ENCODE peak calls at places on chromosomes 11 and 22, in four cellular contexts. T, J, Q and D are unnamed samples.

GRCh38 chr11:65180877-65181568 is 705 bp upstream of the CAPN1 start:
- DNase-seq in T (peak), J (peak), Q (peak), D (no peak)

GRCh38 chr22:24059121-24059520 is 48.0 kb downstream of the CABIN1 start:
- DNase-seq in J (peak), T (peak), Q (no peak), D (peak)

GRCh38 chr11:43447124-43447523 is 88.4 kb downstream of the TTC17 start:
- DNase-seq in T (no peak), Q (no peak), J (no peak), D (no peak)

GRCh38 chr11:102603576-102603975 is 21.6 kb downstream of the MMP20 start:
- DNase-seq in T (no peak), Q (no peak), J (no peak), D (no peak)

GRCh38 chr11:8283510-8284272 is 20.0 kb upstream of the LMO1 start:
- DNase-seq in J (no peak), T (no peak), Q (peak), D (no peak)

GRCh38 chr11:100855466-100856067 is 168.5 kb downstream of the ARHGAP42 start:
- DNase-seq in J (peak), T (peak), Q (no peak), D (no peak)

GRCh38 chr22:28429711-28430110 is 249.9 kb downstream of the TTC28 start:
- DNase-seq in T (peak), J (no peak), Q (no peak), D (no peak)

GRCh38 chr11:8021920-8022319 is 34.8 kb downstream of the EIF3F start:
- DNase-seq in J (no peak), T (no peak), Q (no peak), D (no peak)

GRCh38 chr11:9802291-9802861 is 138.5 kb downstream of the SWAP70 start:
- DNase-seq in Q (no peak), J (no peak), T (peak), D (peak)

GRCh38 chr11:59201376-59201775 is 11.4 kb downstream of the MPEG1 start:
- DNase-seq in Q (no peak), J (peak), T (no peak), D (no peak)

GRCh38 chr22:30582788-30583575 is 8.5 kb upstream of the GAL3ST1 start:
- DNase-seq in J (no peak), Q (no peak), T (no peak), D (no peak)

GRCh38 chr22:23289851-23290724 is 109.8 kb downstream of the BCR start:
- DNase-seq in Q (peak), J (peak), T (peak), D (no peak)

GRCh38 chr11:578276-579035 is 2.2 kb downstream of the PHRF1 start:
- DNase-seq in J (no peak), Q (no peak), T (no peak), D (no peak)

GRCh38 chr22:42780070-42780540 is 59.4 kb upstream of the A4GALT start:
- DNase-seq in J (peak), T (peak), Q (peak), D (peak)

GRCh38 chr11:110832080-110832479 is 119.8 kb upstream of the ARHGAP20 start:
- DNase-seq in Q (no peak), J (no peak), T (no peak), D (no peak)

GRCh38 chr22:35600466-35600865 is 16.7 kb downstream of the MB start:
- DNase-seq in Q (no peak), J (no peak), T (no peak), D (no peak)

GRCh38 chr11:113577356-113578163 is 102.4 kb upstream of the DRD2 start:
- DNase-seq in J (no peak), Q (no peak), T (no peak), D (no peak)

GRCh38 chr11:125166903-125167291 is 2.3 kb downstream of the PKNOX2 start:
- DNase-seq in T (no peak), Q (no peak), J (no peak), D (no peak)

GRCh38 chr22:48210812-48211211 is 1448.4 kb downstream of the TBC1D22A start:
- DNase-seq in T (no peak), Q (no peak), J (no peak), D (no peak)

GRCh38 chr22:46070215-46070721 is 80.1 kb upstream of the PPARA start:
- DNase-seq in J (peak), T (peak), Q (peak), D (no peak)

GRCh38 chr11:62579252-62579651 is 5.6 kb upstream of the EEF1G start:
- DNase-seq in J (no peak), Q (no peak), T (no peak), D (no peak)

GRCh38 chr11:73969091-73969490 is 13.6 kb downstream of the UCP2 start:
- DNase-seq in J (no peak), Q (no peak), T (no peak), D (no peak)

GRCh38 chr11:15057352-15057751 is 16.0 kb upstream of the CALCB start:
- DNase-seq in J (no peak), T (no peak), Q (no peak), D (no peak)

GRCh38 chr11:27700351-27701261 is at the start of gene BDNF:
- DNase-seq in J (peak), Q (peak), T (peak), D (no peak)

GRCh38 chr11:79441159-79441875 is 487 bp upstream of the TENM4 start:
- DNase-seq in Q (peak), J (no peak), T (peak), D (no peak)
- TF ChIP-seq CTCF in Q (peak), J (no peak), T (no peak), D (no peak)

DNA sequence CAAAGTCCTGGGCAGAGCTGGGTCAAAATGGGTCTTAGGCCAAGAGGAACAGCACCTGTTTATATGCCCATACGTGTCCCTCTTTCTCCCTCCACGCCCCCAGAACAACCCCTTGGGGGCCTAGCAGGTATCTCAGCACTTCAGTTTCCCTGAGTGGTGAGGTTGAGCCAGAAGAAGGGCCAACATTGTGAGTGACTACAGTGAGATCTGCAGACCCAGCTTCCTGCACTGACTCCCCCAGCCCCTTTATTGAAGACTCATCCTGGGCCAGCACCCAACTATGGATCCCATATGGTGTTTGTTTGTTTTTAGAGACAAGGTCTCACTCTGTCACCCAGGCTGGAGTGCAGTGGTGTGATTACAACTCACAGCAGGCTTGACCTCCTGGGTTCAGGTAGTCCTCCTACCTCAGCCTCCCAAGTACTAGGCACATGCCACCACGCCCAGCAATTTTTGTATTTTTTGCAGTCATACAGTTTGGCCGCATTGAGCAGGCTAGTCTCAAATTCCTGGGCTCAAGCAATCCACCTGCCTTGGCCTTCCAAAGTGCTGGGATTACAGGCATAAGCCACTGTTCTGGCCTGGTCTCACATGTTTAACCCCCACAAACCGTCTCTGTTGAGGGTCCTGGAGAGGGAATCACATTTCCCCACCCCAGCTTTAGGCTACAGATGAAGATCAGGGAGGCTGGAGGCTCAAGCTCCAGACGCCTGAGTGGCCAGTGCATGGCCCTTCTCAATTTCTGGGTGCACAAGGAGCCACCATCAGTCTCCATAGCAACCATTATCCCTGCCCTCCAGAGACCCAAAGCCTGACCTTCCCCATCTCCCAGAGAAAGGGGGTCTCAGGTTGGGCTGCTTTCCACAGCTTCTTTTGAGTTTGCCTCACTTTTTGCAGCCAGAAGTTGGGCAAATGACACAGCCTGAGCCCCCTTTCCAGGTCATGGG is 1.7 kb upstream of the LARGE2 start:
- DNase-seq in J (no peak), T (no peak), Q (no peak), D (no peak)
- TF ChIP-seq CTCF in J (no peak), T (no peak), Q (no peak), D (no peak)

GRCh38 chr22:37163618-37164534 is 14.2 kb upstream of the IL2RB start:
- DNase-seq in J (no peak), Q (no peak), T (no peak), D (no peak)

GRCh38 chr22:37163096-37163489 is 13.4 kb upstream of the IL2RB start:
- DNase-seq in T (no peak), Q (no peak), J (no peak), D (no peak)

GRCh38 chr22:37164535-37164887 is 14.8 kb upstream of the IL2RB start:
- DNase-seq in J (no peak), T (no peak), Q (no peak), D (no peak)

GRCh38 chr22:37161442-37161841 is 11.7 kb upstream of the IL2RB start:
- DNase-seq in J (peak), Q (no peak), T (no peak), D (no peak)

DNA sequence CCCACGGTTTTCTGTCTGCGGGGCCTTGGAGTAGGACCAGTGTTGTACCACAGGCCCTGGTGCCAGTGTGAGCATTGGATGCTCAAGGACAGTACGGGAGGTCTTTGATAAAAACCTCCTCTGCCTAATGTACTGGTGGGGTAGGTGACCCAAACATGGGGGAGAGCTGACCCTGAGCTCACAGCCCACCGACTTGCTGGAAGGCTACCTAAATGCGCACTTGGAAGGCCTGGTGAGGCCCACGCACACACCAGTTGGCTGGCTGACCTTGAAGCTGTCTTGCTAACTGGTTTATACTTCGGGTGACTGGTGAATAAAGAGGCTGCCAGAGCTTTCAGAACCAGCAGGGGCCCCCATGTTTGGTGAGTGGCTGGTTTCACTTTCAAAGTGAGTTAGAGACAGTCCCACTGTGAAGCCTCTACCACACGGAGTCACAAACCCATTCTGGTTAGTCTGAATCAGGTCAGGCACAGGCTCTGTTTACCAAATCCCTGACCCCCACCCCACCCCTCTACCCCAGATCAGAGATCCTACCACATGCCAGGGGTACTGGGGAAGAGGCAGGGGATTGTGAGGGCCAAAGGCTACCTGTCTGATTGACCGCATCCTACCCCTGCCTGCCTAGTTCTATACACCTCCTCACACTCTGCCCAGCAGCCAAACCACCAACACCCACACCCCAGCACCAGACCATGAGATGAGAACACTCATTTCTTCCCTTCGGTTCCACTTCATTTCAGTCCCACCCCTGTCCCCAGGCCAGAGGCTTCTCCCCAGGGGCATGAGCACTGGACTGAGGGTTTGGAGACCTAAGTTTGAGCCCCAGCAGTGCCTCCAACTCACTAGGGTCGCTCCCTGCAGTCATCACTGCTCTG is 12.7 kb upstream of the IL2RB start:
- DNase-seq in J (no peak), Q (no peak), T (no peak), D (no peak)
- TF ChIP-seq CTCF in J (no peak), Q (no peak), T (no peak), D (no peak)

GRCh38 chr11:46537121-46537520 is 56.7 kb downstream of the AMBRA1 start:
- DNase-seq in J (peak), T (peak), Q (no peak), D (no peak)
- TF ChIP-seq CTCF in J (peak), T (peak), Q (no peak), D (peak)